ENCODE peak calls at places on chromosomes 11 and 22, in eight cellular contexts. One of them, this sample, is unnamed.

GRCh38 chr11:2512431-2513407 is 67.9 kb downstream of the KCNQ1 start:
- DNase-seq in breast epithelium: no peak
- DNase-seq in coronary artery: peak
- DNase-seq in activated CD4-positive, alpha-beta T cell treated with anti-CD3 and anti-CD28 coated beads, Interleukin-2, amount 50 U/mL, for 24 hours: no peak
- DNase-seq in myocyte: peak
- DNase-seq in colonic mucosa: peak
- DNase-seq in T-helper 2 cell: no peak
- DNase-seq in Kasumi-1: no peak
- DNase-seq in this sample: no peak

GRCh38 chr11:46119053-46119351 is 2.3 kb downstream of the PHF21A start:
- DNase-seq in coronary artery: no peak
- DNase-seq in activated CD4-positive, alpha-beta T cell treated with anti-CD3 and anti-CD28 coated beads, Interleukin-2, amount 50 U/mL, for 24 hours: no peak
- DNase-seq in myocyte: no peak
- DNase-seq in Kasumi-1: no peak
- DNase-seq in breast epithelium: no peak
- DNase-seq in colonic mucosa: no peak
- DNase-seq in T-helper 2 cell: no peak
- DNase-seq in this sample: no peak

GRCh38 chr11:19673924-19674390 is 38.7 kb upstream of the NAV2 start:
- DNase-seq in T-helper 2 cell: no peak
- DNase-seq in Kasumi-1: no peak
- DNase-seq in colonic mucosa: peak
- DNase-seq in activated CD4-positive, alpha-beta T cell treated with anti-CD3 and anti-CD28 coated beads, Interleukin-2, amount 50 U/mL, for 24 hours: no peak
- DNase-seq in breast epithelium: no peak
- DNase-seq in myocyte: no peak
- DNase-seq in coronary artery: peak
- DNase-seq in this sample: no peak

GRCh38 chr11:1390603-1391164 is 950 bp downstream of the BRSK2 start:
- DNase-seq in colonic mucosa: no peak
- DNase-seq in Kasumi-1: no peak
- DNase-seq in myocyte: no peak
- DNase-seq in coronary artery: no peak
- DNase-seq in breast epithelium: no peak
- DNase-seq in activated CD4-positive, alpha-beta T cell treated with anti-CD3 and anti-CD28 coated beads, Interleukin-2, amount 50 U/mL, for 24 hours: no peak
- DNase-seq in T-helper 2 cell: no peak
- DNase-seq in this sample: no peak

GRCh38 chr22:24824250-24824649 is 18.2 kb downstream of the SGSM1 start:
- DNase-seq in Kasumi-1: no peak
- DNase-seq in coronary artery: no peak
- DNase-seq in myocyte: no peak
- DNase-seq in colonic mucosa: no peak
- DNase-seq in T-helper 2 cell: no peak
- DNase-seq in breast epithelium: no peak
- DNase-seq in activated CD4-positive, alpha-beta T cell treated with anti-CD3 and anti-CD28 coated beads, Interleukin-2, amount 50 U/mL, for 24 hours: no peak
- DNase-seq in this sample: no peak

GRCh38 chr11:62336949-62337681 is at the start of gene ASRGL1:
- DNase-seq in breast epithelium: peak
- DNase-seq in T-helper 2 cell: peak
- DNase-seq in colonic mucosa: peak
- DNase-seq in Kasumi-1: peak
- DNase-seq in myocyte: peak
- DNase-seq in activated CD4-positive, alpha-beta T cell treated with anti-CD3 and anti-CD28 coated beads, Interleukin-2, amount 50 U/mL, for 24 hours: peak
- DNase-seq in coronary artery: peak
- DNase-seq in this sample: peak

GRCh38 chr11:63573881-63574855 is 11.0 kb upstream of the PLAAT2 start:
- DNase-seq in myocyte: peak
- DNase-seq in coronary artery: no peak
- DNase-seq in activated CD4-positive, alpha-beta T cell treated with anti-CD3 and anti-CD28 coated beads, Interleukin-2, amount 50 U/mL, for 24 hours: no peak
- DNase-seq in Kasumi-1: peak
- DNase-seq in T-helper 2 cell: peak
- DNase-seq in breast epithelium: no peak
- DNase-seq in colonic mucosa: peak
- DNase-seq in this sample: peak

GRCh38 chr22:31378123-31378522 is 21.3 kb upstream of the DRG1 start:
- DNase-seq in colonic mucosa: no peak
- DNase-seq in T-helper 2 cell: no peak
- DNase-seq in Kasumi-1: no peak
- DNase-seq in activated CD4-positive, alpha-beta T cell treated with anti-CD3 and anti-CD28 coated beads, Interleukin-2, amount 50 U/mL, for 24 hours: no peak
- DNase-seq in breast epithelium: no peak
- DNase-seq in myocyte: no peak
- DNase-seq in coronary artery: no peak
- DNase-seq in this sample: no peak

GRCh38 chr11:1937616-1938342 is 9.4 kb upstream of the MRPL23 start:
- DNase-seq in T-helper 2 cell: no peak
- DNase-seq in coronary artery: no peak
- DNase-seq in Kasumi-1: no peak
- DNase-seq in breast epithelium: no peak
- DNase-seq in colonic mucosa: no peak
- DNase-seq in myocyte: no peak
- DNase-seq in activated CD4-positive, alpha-beta T cell treated with anti-CD3 and anti-CD28 coated beads, Interleukin-2, amount 50 U/mL, for 24 hours: no peak
- DNase-seq in this sample: no peak

GRCh38 chr22:47050601-47051051 is 288.2 kb downstream of the TBC1D22A start:
- DNase-seq in T-helper 2 cell: no peak
- DNase-seq in Kasumi-1: no peak
- DNase-seq in activated CD4-positive, alpha-beta T cell treated with anti-CD3 and anti-CD28 coated beads, Interleukin-2, amount 50 U/mL, for 24 hours: no peak
- DNase-seq in myocyte: no peak
- DNase-seq in breast epithelium: no peak
- DNase-seq in colonic mucosa: no peak
- DNase-seq in coronary artery: no peak
- DNase-seq in this sample: no peak

GRCh38 chr11:100574894-100575769 is 112.0 kb upstream of the ARHGAP42 start:
- DNase-seq in myocyte: peak
- DNase-seq in activated CD4-positive, alpha-beta T cell treated with anti-CD3 and anti-CD28 coated beads, Interleukin-2, amount 50 U/mL, for 24 hours: no peak
- DNase-seq in T-helper 2 cell: no peak
- DNase-seq in coronary artery: no peak
- DNase-seq in Kasumi-1: peak
- DNase-seq in colonic mucosa: no peak
- DNase-seq in breast epithelium: no peak
- DNase-seq in this sample: no peak

GRCh38 chr11:112408551-112408950 is 147.9 kb upstream of the PLET1 start:
- DNase-seq in myocyte: no peak
- DNase-seq in colonic mucosa: no peak
- DNase-seq in Kasumi-1: no peak
- DNase-seq in T-helper 2 cell: no peak
- DNase-seq in breast epithelium: no peak
- DNase-seq in coronary artery: no peak
- DNase-seq in activated CD4-positive, alpha-beta T cell treated with anti-CD3 and anti-CD28 coated beads, Interleukin-2, amount 50 U/mL, for 24 hours: no peak
- DNase-seq in this sample: no peak

GRCh38 chr11:84289381-84289906 is 1003.3 kb upstream of the CCDC90B start:
- DNase-seq in T-helper 2 cell: peak
- DNase-seq in coronary artery: no peak
- DNase-seq in colonic mucosa: no peak
- DNase-seq in activated CD4-positive, alpha-beta T cell treated with anti-CD3 and anti-CD28 coated beads, Interleukin-2, amount 50 U/mL, for 24 hours: no peak
- DNase-seq in myocyte: no peak
- DNase-seq in breast epithelium: no peak
- DNase-seq in Kasumi-1: no peak
- DNase-seq in this sample: no peak

GRCh38 chr11:119367661-119368120 is 13.8 kb downstream of the USP2 start:
- DNase-seq in T-helper 2 cell: no peak
- DNase-seq in myocyte: peak
- DNase-seq in coronary artery: no peak
- DNase-seq in Kasumi-1: no peak
- DNase-seq in breast epithelium: no peak
- DNase-seq in activated CD4-positive, alpha-beta T cell treated with anti-CD3 and anti-CD28 coated beads, Interleukin-2, amount 50 U/mL, for 24 hours: no peak
- DNase-seq in colonic mucosa: peak
- DNase-seq in this sample: no peak

GRCh38 chr11:6232899-6233298 is 1.5 kb downstream of the FHIP1B start:
- DNase-seq in colonic mucosa: no peak
- DNase-seq in Kasumi-1: no peak
- DNase-seq in coronary artery: no peak
- DNase-seq in T-helper 2 cell: no peak
- DNase-seq in activated CD4-positive, alpha-beta T cell treated with anti-CD3 and anti-CD28 coated beads, Interleukin-2, amount 50 U/mL, for 24 hours: no peak
- DNase-seq in breast epithelium: no peak
- DNase-seq in myocyte: no peak
- DNase-seq in this sample: no peak

GRCh38 chr22:28230682-28231081 is 311.6 kb upstream of the PITPNB start:
- DNase-seq in myocyte: no peak
- DNase-seq in colonic mucosa: no peak
- DNase-seq in T-helper 2 cell: no peak
- DNase-seq in breast epithelium: no peak
- DNase-seq in activated CD4-positive, alpha-beta T cell treated with anti-CD3 and anti-CD28 coated beads, Interleukin-2, amount 50 U/mL, for 24 hours: no peak
- DNase-seq in coronary artery: no peak
- DNase-seq in Kasumi-1: no peak
- DNase-seq in this sample: no peak

GRCh38 chr11:2213890-2214526 is 42.4 kb upstream of the TH start:
- DNase-seq in colonic mucosa: peak
- DNase-seq in myocyte: no peak
- DNase-seq in activated CD4-positive, alpha-beta T cell treated with anti-CD3 and anti-CD28 coated beads, Interleukin-2, amount 50 U/mL, for 24 hours: no peak
- DNase-seq in breast epithelium: no peak
- DNase-seq in T-helper 2 cell: no peak
- DNase-seq in coronary artery: no peak
- DNase-seq in Kasumi-1: no peak
- DNase-seq in this sample: no peak